ENCODE peak calls at places on chromosome 11, in five cellular contexts. P, Y, E, N and A are unnamed samples.

GRCh38 chr11:113446938-113447337 is 28.3 kb downstream of the DRD2 start:
- DNase-seq in N (peak), E (no peak), Y (no peak), P (no peak), A (peak)

GRCh38 chr11:1230121-1230455 is 7.2 kb downstream of the MUC5B start:
- DNase-seq in N (no peak), Y (no peak), E (no peak), P (peak), A (no peak)

GRCh38 chr11:58075781-58076180 is 45.0 kb downstream of the OR6Q1 start:
- DNase-seq in N (peak), Y (no peak), P (no peak), E (no peak), A (peak)

GRCh38 chr11:120226242-120226641 is 13.7 kb upstream of the POU2F3 start:
- DNase-seq in N (no peak), P (no peak), Y (no peak), E (no peak), A (no peak)

GRCh38 chr11:130762342-130763037 is 153.8 kb downstream of the SNX19 start:
- DNase-seq in P (no peak), N (peak), Y (no peak), E (no peak), A (peak)

GRCh38 chr11:8775341-8776133 is 92.9 kb downstream of the RPL27A start:
- DNase-seq in Y (peak), P (no peak), E (no peak), N (peak), A (peak)

GRCh38 chr11:124194696-124195418 is 11.7 kb downstream of the OR10D3 start:
- DNase-seq in N (peak), E (peak), P (no peak), Y (peak), A (peak)

GRCh38 chr11:64856382-64857227 is 12.2 kb upstream of the CDC42BPG start:
- DNase-seq in N (peak), Y (peak), E (peak), P (peak), A (peak)

GRCh38 chr11:113476553-113476952 is 1.4 kb upstream of the DRD2 start:
- DNase-seq in E (no peak), Y (no peak), N (no peak), P (no peak), A (no peak)

GRCh38 chr11:67167086-67167485 is 48.0 kb downstream of the KDM2A start:
- DNase-seq in E (no peak), N (no peak), Y (no peak), P (no peak), A (peak)

GRCh38 chr11:108253176-108253575 is 30.3 kb downstream of the ATM start:
- DNase-seq in E (no peak), Y (no peak), P (no peak), N (peak), A (peak)

GRCh38 chr11:86519064-86519911 is 144.6 kb downstream of the CCDC81 start:
- DNase-seq in N (no peak), P (no peak), Y (no peak), E (no peak), A (no peak)

GRCh38 chr11:57197762-57198161 is 16.0 kb downstream of the LRRC55 start:
- DNase-seq in P (no peak), E (no peak), N (no peak), Y (no peak), A (no peak)

GRCh38 chr11:34050536-34050935 is 995 bp upstream of the CAPRIN1 start:
- DNase-seq in N (no peak), E (no peak), P (no peak), Y (no peak), A (no peak)

GRCh38 chr11:7077101-7077500 is 11.7 kb upstream of the RBMXL2 start:
- DNase-seq in P (no peak), Y (no peak), N (no peak), E (no peak), A (no peak)

GRCh38 chr11:108206171-108206570 is 16.3 kb downstream of the NPAT start:
- DNase-seq in N (no peak), Y (no peak), E (no peak), P (peak), A (no peak)

GRCh38 chr11:96155627-96156378 is 187.2 kb downstream of the MAML2 start:
- DNase-seq in Y (peak), P (peak), E (peak), N (peak), A (peak)

GRCh38 chr11:109421981-109422590 is at the start of gene C11orf87:
- DNase-seq in E (no peak), N (no peak), Y (no peak), P (no peak), A (peak)

GRCh38 chr11:65429724-65430405 is 7.3 kb downstream of the NEAT1 start:
- DNase-seq in E (no peak), P (peak), Y (peak), N (peak), A (peak)

GRCh38 chr11:73956876-73957653 is 6.2 kb downstream of the DNAJB13 start:
- DNase-seq in N (no peak), P (no peak), E (no peak), Y (no peak), A (no peak)

GRCh38 chr11:113274708-113275582 is 39.4 kb upstream of the TTC12 start:
- DNase-seq in E (no peak), Y (no peak), P (no peak), N (peak), A (peak)

GRCh38 chr11:58060939-58061672 is 30.4 kb downstream of the OR6Q1 start:
- DNase-seq in N (peak), Y (no peak), E (no peak), P (no peak), A (peak)

GRCh38 chr11:10504490-10504889 is 36.5 kb downstream of the RNF141 start:
- DNase-seq in Y (no peak), P (no peak), E (no peak), N (no peak), A (no peak)

GRCh38 chr11:87722756-87723599 is 452.3 kb downstream of the RAB38 start:
- DNase-seq in P (no peak), N (peak), Y (peak), E (no peak), A (peak)

GRCh38 chr11:85874265-85874664 is 19.1 kb downstream of the CCDC83 start:
- DNase-seq in Y (no peak), N (no peak), E (no peak), P (no peak), A (no peak)

GRCh38 chr11:59224419-59224928 is 11.7 kb upstream of the MPEG1 start:
- DNase-seq in Y (no peak), N (peak), E (no peak), P (no peak), A (peak)

GRCh38 chr11:62705401-62705800 is 1.8 kb downstream of the BSCL2 start:
- DNase-seq in P (no peak), E (no peak), N (peak), Y (no peak), A (no peak)

GRCh38 chr11:62706841-62707240 is 383 bp downstream of the BSCL2 start:
- DNase-seq in N (no peak), P (no peak), Y (no peak), E (no peak), A (no peak)

GRCh38 chr11:62708423-62709261 is 1.2 kb downstream of the GNG3 start:
- DNase-seq in P (no peak), Y (peak), N (no peak), E (no peak), A (peak)

GRCh38 chr11:62707277-62707771 is at the start of the genes BSCL2 and GNG3:
- DNase-seq in Y (peak), P (no peak), N (no peak), E (no peak), A (no peak)

GRCh38 chr11:62705880-62706831 is 1.1 kb downstream of the BSCL2 start:
- DNase-seq in N (peak), P (peak), E (peak), Y (peak), A (peak)
- H3K4me3 ChIP-seq in N (peak), P (peak), E (peak), Y (peak), A (peak)

GRCh38 chr11:14422052-14422813 is 63.2 kb upstream of the RRAS2 start:
- DNase-seq in N (peak), Y (peak), P (peak), E (peak), A (peak)

GRCh38 chr11:14417975-14418374 is 59.0 kb upstream of the RRAS2 start:
- DNase-seq in N (no peak), P (no peak), E (no peak), Y (no peak), A (no peak)

GRCh38 chr11:14422814-14423182 is 63.8 kb upstream of the RRAS2 start:
- DNase-seq in N (no peak), Y (no peak), P (no peak), E (no peak), A (no peak)

GRCh38 chr11:14418801-14419417 is 59.9 kb upstream of the RRAS2 start:
- DNase-seq in N (peak), P (no peak), E (peak), Y (no peak), A (peak)

GRCh38 chr11:14420223-14420622 is 61.2 kb upstream of the RRAS2 start:
- DNase-seq in N (no peak), Y (no peak), E (no peak), P (no peak), A (no peak)
- TF ChIP-seq CTCF in N (no peak), Y (no peak), E (no peak), P (no peak), A (peak)

GRCh38 chr11:206516-207212 is 535 bp downstream of the BET1L start:
- DNase-seq in E (no peak), N (no peak), P (no peak), Y (peak), A (no peak)

GRCh38 chr11:203945-204586 is 3.1 kb downstream of the BET1L start:
- DNase-seq in E (no peak), Y (no peak), P (no peak), N (no peak), A (no peak)

GRCh38 chr11:206002-206384 is 1.2 kb downstream of the BET1L start:
- DNase-seq in Y (peak), N (no peak), P (no peak), E (no peak), A (no peak)

GRCh38 chr11:204587-205109 is 2.6 kb downstream of the BET1L start:
- DNase-seq in P (no peak), N (no peak), Y (no peak), E (no peak), A (no peak)

GRCh38 chr11:205221-206001 is 1.8 kb downstream of the BET1L start:
- DNase-seq in Y (no peak), N (no peak), E (no peak), P (no peak), A (no peak)
- H3K4me3 ChIP-seq in Y (no peak), N (peak), E (peak), P (peak), A (no peak)

GRCh38 chr11:128290106-128290840 is 297.1 kb downstream of the ETS1 start:
- DNase-seq in N (peak), E (peak), Y (peak), P (peak), A (peak)
- TF ChIP-seq CTCF in N (peak), E (peak), Y (peak), P (peak), A (peak)

DNA sequence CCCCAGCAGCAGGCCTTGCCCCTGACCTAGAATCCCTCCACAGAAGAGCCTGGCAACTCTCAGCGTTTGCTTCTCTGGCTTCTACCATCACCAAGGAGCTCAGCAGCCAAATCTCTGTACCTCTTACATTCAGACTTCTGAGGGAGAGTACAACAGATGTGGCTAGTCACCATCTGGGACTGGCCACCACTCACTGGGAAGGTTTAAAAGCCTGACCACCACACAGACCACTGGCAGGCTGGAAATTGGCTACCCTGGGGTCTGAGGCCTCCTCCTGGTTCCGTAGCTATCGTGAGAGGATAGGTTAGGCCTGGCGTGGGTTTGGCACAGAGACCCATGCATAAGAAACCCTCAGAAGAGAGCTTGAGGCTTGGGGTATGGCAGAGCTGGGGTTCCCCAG is 478.5 kb upstream of the CADM1 start:
- DNase-seq in E (no peak), Y (no peak), N (no peak), P (no peak), A (no peak)
- H3K4me3 ChIP-seq in E (no peak), Y (no peak), N (no peak), P (no peak), A (no peak)

DNA sequence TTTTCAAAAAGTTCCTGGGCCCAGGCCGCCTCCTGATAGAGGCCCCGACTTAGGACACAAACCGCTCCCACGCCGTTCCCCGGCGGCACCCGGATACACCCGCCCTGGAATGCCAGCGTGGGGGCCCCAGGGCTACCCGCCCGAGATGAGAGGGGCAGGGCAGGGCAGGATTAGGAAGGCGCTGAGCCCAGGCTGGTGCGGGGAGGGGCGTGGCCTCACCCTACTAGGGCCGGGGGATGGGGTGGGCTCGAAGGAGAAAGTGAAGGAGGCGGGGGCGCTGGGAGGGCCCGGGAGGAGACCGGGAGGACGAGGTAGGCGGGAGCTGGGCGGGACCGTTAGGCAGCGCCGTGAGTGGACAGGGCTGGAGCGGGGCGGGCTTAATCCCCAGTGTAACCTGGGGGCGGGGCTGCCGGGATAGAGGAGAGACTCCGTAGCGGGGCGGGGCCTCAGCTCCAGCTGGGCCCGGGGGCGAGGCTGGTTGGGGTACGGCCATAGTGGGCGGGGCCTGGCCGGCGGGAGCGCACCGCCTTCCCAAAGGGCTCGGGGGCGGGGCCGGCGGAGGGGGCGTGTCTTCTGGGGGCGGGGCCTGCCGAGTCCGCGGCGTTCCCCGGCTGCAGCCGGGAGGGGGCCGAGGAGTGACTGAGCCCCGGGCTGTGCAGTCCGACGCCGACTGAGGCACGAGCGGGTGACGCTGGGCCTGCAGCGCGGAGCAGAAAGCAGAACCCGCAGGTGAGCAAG is at the start of gene CD82:
- DNase-seq in N (peak), P (peak), Y (peak), E (peak), A (peak)
- TF ChIP-seq CTCF in N (no peak), P (peak), Y (peak), E (no peak), A (peak)

GRCh38 chr11:93738647-93739081 is 2.6 kb downstream of the TAF1D start:
- DNase-seq in E (no peak), P (no peak), Y (no peak), N (peak), A (peak)
- H3K4me3 ChIP-seq in E (peak), P (peak), Y (no peak), N (peak), A (peak)

DNA sequence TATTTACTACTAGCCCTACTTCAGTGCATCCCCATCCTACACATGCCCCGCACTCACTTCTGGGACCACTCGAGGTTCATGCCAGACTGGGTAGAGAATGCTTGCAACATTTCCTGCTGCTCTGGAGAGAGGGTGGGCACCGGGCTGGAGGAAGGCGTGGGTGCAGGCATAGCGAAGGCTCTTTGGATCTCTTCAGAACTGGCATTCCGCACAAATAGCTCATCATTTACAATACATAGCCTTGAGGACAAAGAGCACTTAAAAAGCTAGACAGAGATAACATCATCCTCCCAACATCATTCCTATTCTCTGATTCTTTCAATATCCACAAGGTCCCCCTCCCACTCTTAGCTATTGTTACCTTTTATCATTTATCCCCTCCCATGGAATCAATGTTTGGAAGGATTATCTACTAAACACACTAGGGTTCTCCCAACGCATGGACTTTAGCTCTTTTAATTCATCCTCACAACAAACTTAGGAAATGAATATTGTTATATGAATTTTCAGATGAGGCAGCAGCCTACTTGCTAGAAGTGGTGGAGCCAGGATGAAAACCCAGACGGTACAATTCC is 2.5 kb upstream of the TMEM223 start:
- DNase-seq in Y (no peak), E (no peak), N (no peak), P (no peak), A (no peak)
- TF ChIP-seq CTCF in Y (no peak), E (no peak), N (no peak), P (no peak), A (no peak)

DNA sequence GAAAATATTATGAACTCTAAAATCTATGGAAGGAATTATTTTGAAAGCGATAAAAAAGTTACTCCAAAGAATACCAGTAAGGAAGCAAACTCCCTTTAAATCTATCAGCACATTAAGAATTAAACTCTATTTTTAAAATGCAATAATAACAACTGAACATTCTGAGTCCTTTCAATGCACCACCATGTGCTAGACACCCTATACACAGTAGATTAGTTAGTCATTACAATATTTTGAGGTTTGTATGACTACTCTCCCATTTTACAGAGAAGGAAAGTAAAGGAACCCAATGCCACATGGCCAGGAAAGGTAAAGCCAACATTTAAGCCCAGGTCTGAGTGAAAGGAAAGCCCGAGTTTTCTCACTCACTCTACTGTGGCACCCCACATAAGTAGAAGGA is 17.7 kb downstream of the JAML start:
- DNase-seq in P (no peak), E (no peak), Y (no peak), N (no peak), A (no peak)
- H3K4me3 ChIP-seq in P (no peak), E (no peak), Y (no peak), N (no peak), A (no peak)

DNA sequence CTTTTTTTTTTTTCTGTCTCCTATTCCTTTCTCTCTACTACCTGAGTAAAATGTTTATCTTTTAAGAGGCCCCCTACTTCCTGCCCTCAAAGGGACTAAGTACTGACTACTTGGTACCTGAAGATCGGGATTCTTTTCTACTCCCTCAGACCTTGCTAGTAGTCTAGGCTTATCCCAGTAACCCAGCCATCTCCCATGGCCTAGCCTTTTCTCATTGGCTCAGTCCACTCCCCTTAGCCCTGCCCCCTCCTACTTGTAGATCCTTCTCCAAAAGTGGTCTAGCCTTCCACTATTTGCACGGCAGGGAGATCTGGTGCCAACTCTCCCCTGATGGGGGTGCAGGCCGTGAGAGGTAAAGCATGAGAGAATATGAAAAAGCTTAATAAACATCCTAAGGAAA is 133.7 kb downstream of the RCN1 start:
- DNase-seq in E (no peak), P (no peak), N (no peak), Y (no peak), A (no peak)
- TF ChIP-seq CTCF in E (no peak), P (no peak), N (no peak), Y (no peak), A (no peak)